ENCODE peak calls at places on chromosomes 3 and 15, in nine cellular contexts. I is DMS79; Y is A172; D is RKO; O is Kasumi-1; P is central memory CD8-positive, alpha-beta T cell; M is neural progenitor cell; W is Peyer's patch; V is activated CD8-positive, alpha-beta memory T cell treated with anti-CD3 and anti-CD28 coated beads for 24 hours. Z is an unnamed sample.

GRCh38 chr3:131705558-131706051 is 202.8 kb upstream of the MRPL3 start:
- DNase-seq in I (no peak), Y (peak), D (peak), O (no peak), P (no peak), M (peak), W (no peak), V (no peak), Z (no peak)

GRCh38 chr3:172249039-172249438 is 199.2 kb downstream of the GHSR start:
- DNase-seq in I (no peak), Y (no peak), D (peak), O (no peak), P (no peak), M (no peak), W (no peak), V (no peak), Z (peak)

GRCh38 chr3:180073561-180073960 is 36.8 kb upstream of the PEX5L start:
- DNase-seq in I (no peak), Y (no peak), D (peak), O (no peak), P (no peak), M (no peak), W (no peak), V (no peak), Z (no peak)

GRCh38 chr15:51380999-51381806 is 39.7 kb downstream of the GLDN start:
- DNase-seq in I (no peak), Y (peak), D (peak), O (peak), P (no peak), M (peak), W (no peak), V (no peak), Z (peak)

GRCh38 chr3:14300721-14301377 is 101.6 kb upstream of the SLC6A6 start:
- DNase-seq in I (no peak), Y (no peak), D (no peak), O (no peak), P (no peak), M (no peak), W (no peak), V (no peak), Z (no peak)

GRCh38 chr3:45987368-45988099 is 8.1 kb downstream of the FYCO1 start:
- DNase-seq in I (no peak), Y (no peak), D (no peak), O (no peak), P (no peak), M (no peak), W (no peak), V (no peak), Z (no peak)

GRCh38 chr3:141049681-141050080 is 1.5 kb upstream of the SPSB4 start:
- DNase-seq in I (no peak), Y (no peak), D (no peak), O (peak), P (no peak), M (peak), W (no peak), V (no peak), Z (no peak)

GRCh38 chr3:11898611-11899325 is 52.1 kb upstream of the TAMM41 start:
- DNase-seq in I (no peak), Y (no peak), D (no peak), O (no peak), P (no peak), M (no peak), W (no peak), V (no peak), Z (no peak)

GRCh38 chr15:75054172-75054897 is 30.9 kb downstream of the PPCDC start:
- DNase-seq in I (no peak), Y (no peak), D (no peak), O (no peak), P (no peak), M (no peak), W (peak), V (no peak), Z (peak)

GRCh38 chr3:105700575-105700974 is 168.2 kb downstream of the CBLB start:
- DNase-seq in I (no peak), Y (no peak), D (no peak), O (no peak), P (no peak), M (no peak), W (no peak), V (no peak), Z (no peak)

GRCh38 chr3:140717915-140718314 is 40.1 kb downstream of the TRIM42 start:
- DNase-seq in I (no peak), Y (no peak), D (no peak), O (no peak), P (no peak), M (no peak), W (no peak), V (no peak), Z (no peak)

GRCh38 chr15:85036716-85037115 is 55.1 kb downstream of the PDE8A start:
- DNase-seq in I (no peak), Y (no peak), D (no peak), O (no peak), P (no peak), M (no peak), W (no peak), V (no peak), Z (no peak)

Z was measured in foreskin melanocyte.